ENCODE peak calls at places on chromosomes 11 and 22, in four cellular contexts. J is choroid plexus epithelial cell, Y is HAP-1, P is lower leg skin. F is an unnamed sample.

GRCh38 chr11:109405671-109406070 is 16.3 kb upstream of the C11orf87 start:
- DNase-seq in J (peak), Y (no peak), P (no peak), F (no peak)

GRCh38 chr22:23181763-23182288 is 1.5 kb downstream of the BCR start:
- DNase-seq in J (no peak), Y (no peak), P (no peak), F (no peak)

GRCh38 chr11:116702772-116703360 is 69.9 kb downstream of the BUD13 start:
- DNase-seq in J (no peak), Y (no peak), P (peak), F (no peak)

GRCh38 chr11:105244157-105244820 is 104.7 kb upstream of the CARD18 start:
- DNase-seq in J (peak), Y (no peak), P (no peak), F (peak)

GRCh38 chr11:118640332-118641154 is 33.1 kb downstream of the PHLDB1 start:
- DNase-seq in J (no peak), Y (no peak), P (no peak), F (no peak)

GRCh38 chr11:126173257-126173656 is 38.2 kb downstream of the RPUSD4 start:
- DNase-seq in J (no peak), Y (no peak), P (no peak), F (no peak)

GRCh38 chr11:67118059-67118766 is 850 bp upstream of the KDM2A start:
- DNase-seq in J (peak), Y (peak), P (peak), F (no peak)

GRCh38 chr11:82865841-82866240 is 34.4 kb downstream of the PRCP start:
- DNase-seq in J (peak), Y (no peak), P (no peak), F (no peak)

GRCh38 chr11:27076121-27076589 is 35.5 kb downstream of the BBOX1 start:
- DNase-seq in J (no peak), Y (no peak), P (no peak), F (no peak)

GRCh38 chr11:36033936-36034335 is 90.1 kb downstream of the LDLRAD3 start:
- DNase-seq in J (no peak), Y (no peak), P (no peak), F (no peak)

GRCh38 chr11:79486239-79486984 is 45.6 kb upstream of the TENM4 start:
- DNase-seq in J (no peak), Y (no peak), P (no peak), F (no peak)

GRCh38 chr11:63919267-63920125 is 2.5 kb upstream of the RCOR2 start:
- DNase-seq in J (no peak), Y (peak), P (no peak), F (no peak)

GRCh38 chr22:48869161-48869560 is 958.5 kb downstream of the BRD1 start:
- DNase-seq in J (no peak), Y (no peak), P (no peak), F (no peak)

GRCh38 chr11:63805844-63806415 is 7.3 kb upstream of the SPINDOC start:
- DNase-seq in J (peak), Y (no peak), P (no peak), F (no peak)

GRCh38 chr11:8342821-8343681 is 79.4 kb upstream of the LMO1 start:
- DNase-seq in J (no peak), Y (no peak), P (no peak), F (no peak)

GRCh38 chr11:37409124-37409523 is 811.1 kb upstream of the RAG2 start:
- DNase-seq in J (peak), Y (no peak), P (no peak), F (no peak)

DNA sequence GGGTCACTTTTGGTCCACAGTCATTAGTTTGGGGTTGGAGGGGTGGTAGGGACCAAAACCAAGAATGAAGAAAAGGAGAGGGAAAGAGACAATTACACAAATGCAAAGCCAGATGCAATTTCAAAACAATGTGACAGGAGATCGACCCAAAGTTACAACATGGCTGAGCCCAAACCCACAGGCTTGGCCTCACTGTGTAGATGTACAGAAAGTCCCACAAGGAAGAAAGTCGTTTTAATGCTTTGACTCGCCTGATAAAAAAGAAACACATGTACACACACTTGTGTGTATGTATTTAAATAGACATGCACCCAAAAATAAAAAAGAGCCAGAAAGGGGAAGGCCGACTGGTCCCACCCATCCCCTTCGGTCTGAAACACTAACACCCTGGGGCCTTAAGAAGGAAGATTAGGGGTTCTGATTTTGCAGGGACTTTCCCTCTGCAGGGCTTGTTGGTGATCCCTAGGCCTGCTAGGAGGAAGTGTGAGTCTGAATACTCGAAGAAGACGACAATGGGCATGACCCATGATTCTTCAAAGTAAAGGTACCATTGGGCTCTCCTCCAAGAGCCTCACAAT is 104.1 kb downstream of the ETS1 start:
- DNase-seq in J (no peak), Y (no peak), P (no peak), F (no peak)
- H3K4me3 ChIP-seq in J (no peak), Y (no peak), P (no peak), F (no peak)

GRCh38 chr11:123122341-123122740 is 60.4 kb upstream of the HSPA8 start:
- DNase-seq in J (peak), Y (no peak), P (no peak), F (no peak)
- H3K4me3 ChIP-seq in J (no peak), Y (no peak), P (no peak), F (no peak)

GRCh38 chr11:849951-850776 is 7.5 kb downstream of the TSPAN4 start:
- DNase-seq in J (no peak), Y (no peak), P (no peak), F (no peak)
- H3K4me3 ChIP-seq in J (peak), Y (no peak), P (no peak), F (peak)

DNA sequence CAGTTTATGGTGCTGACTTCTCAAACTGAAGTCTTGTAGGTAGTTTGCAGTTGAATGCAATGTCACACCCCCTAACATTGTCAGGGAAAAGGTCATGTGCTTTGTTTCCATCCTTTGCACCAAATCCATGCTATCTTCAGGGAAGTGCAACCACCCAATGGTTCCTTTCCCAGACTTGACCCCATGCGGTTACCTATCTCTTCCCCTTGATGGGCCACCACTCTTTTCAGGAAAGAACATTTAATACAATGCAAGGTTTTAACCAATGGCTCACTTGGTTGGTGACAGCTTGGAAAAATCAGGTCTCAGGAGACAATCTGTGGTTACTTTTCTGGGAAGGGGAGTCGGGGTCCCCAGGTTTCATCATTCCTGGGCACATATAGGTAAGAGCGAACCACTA is 2.1 kb downstream of the ABTB2 start:
- DNase-seq in J (no peak), Y (no peak), P (no peak), F (no peak)
- H3K4me3 ChIP-seq in J (no peak), Y (no peak), P (no peak), F (peak)